ENCODE peak calls at places on chromosome 11, in five cellular contexts. L is lower leg skin, G is NB4, V is chondrocyte, Q is AG04450. T is an unnamed sample.

GRCh38 chr11:79902493-79902892 is 461.7 kb upstream of the TENM4 start:
- DNase-seq in L (no peak), G (no peak), V (no peak), Q (no peak), T (peak; percentile 76)

GRCh38 chr11:77036398-77036797 is 2.2 kb downstream of the B3GNT6 start:
- DNase-seq in L (no peak), G (no peak), V (no peak), Q (no peak), T (no peak)

GRCh38 chr11:84398017-84398626 is 1112.0 kb upstream of the CCDC90B start:
- DNase-seq in L (no peak), G (peak; percentile 26), V (no peak), Q (no peak), T (no peak)

GRCh38 chr11:34600339-34601084 is 20.4 kb upstream of the EHF start:
- DNase-seq in L (no peak), G (no peak), V (no peak), Q (no peak), T (no peak)

GRCh38 chr11:120198403-120198786 is 12.4 kb upstream of the OAF start:
- DNase-seq in L (no peak), G (no peak), V (peak; percentile 21), Q (no peak), T (no peak)

GRCh38 chr11:15199693-15200092 is 85.0 kb downstream of the INSC start:
- DNase-seq in L (no peak), G (no peak), V (no peak), Q (no peak), T (no peak)

GRCh38 chr11:37718431-37718999 is 1120.5 kb upstream of the RAG2 start:
- DNase-seq in L (no peak), G (no peak), V (no peak), Q (no peak), T (no peak)

GRCh38 chr11:116225236-116225635 is 547.6 kb downstream of the BUD13 start:
- DNase-seq in L (no peak), G (no peak), V (no peak), Q (no peak), T (no peak)

GRCh38 chr11:81596709-81597108 is 1137.0 kb downstream of the FAM181B start:
- DNase-seq in L (no peak), G (no peak), V (no peak), Q (no peak), T (no peak)

GRCh38 chr11:134984421-134984820 is 572.4 kb upstream of the B3GAT1 start:
- DNase-seq in L (peak; percentile 58), G (no peak), V (no peak), Q (no peak), T (no peak)

GRCh38 chr11:69000391-69000790 is 12.7 kb downstream of the MRGPRF start:
- DNase-seq in L (peak; percentile 78), G (no peak), V (no peak), Q (no peak), T (no peak)

GRCh38 chr11:118152552-118153471 is at the start of gene SCN4B:
- DNase-seq in L (no peak), G (peak; percentile 55), V (no peak), Q (peak; percentile 6), T (no peak)

GRCh38 chr11:69576069-69576782 is 64.7 kb upstream of the CCND1 start:
- DNase-seq in L (peak; percentile 84), G (peak; percentile 85), V (no peak), Q (no peak), T (no peak)

GRCh38 chr11:128394436-128395089 is 192.8 kb downstream of the ETS1 start:
- DNase-seq in L (no peak), G (no peak), V (no peak), Q (no peak), T (no peak)

GRCh38 chr11:74338963-74339362 is 27.5 kb upstream of the P4HA3 start:
- DNase-seq in L (no peak), G (no peak), V (no peak), Q (no peak), T (no peak)

GRCh38 chr11:27618591-27618990 is 81.7 kb downstream of the BDNF start:
- DNase-seq in L (no peak), G (peak; percentile 35), V (no peak), Q (no peak), T (no peak)

GRCh38 chr11:134464196-134464595 is 52.2 kb upstream of the B3GAT1 start:
- DNase-seq in L (no peak), G (no peak), V (no peak), Q (no peak), T (no peak)

GRCh38 chr11:118074785-118075184 is 2.1 kb upstream of the TMPRSS4 start:
- DNase-seq in L (no peak), G (no peak), V (no peak), Q (no peak), T (no peak)

GRCh38 chr11:130449996-130450419 is 1.6 kb downstream of the ADAMTS15 start:
- DNase-seq in L (peak; percentile 95), G (peak; percentile 38), V (no peak), Q (no peak), T (no peak)

GRCh38 chr11:96607890-96608558 is 218.2 kb downstream of the JRKL start:
- DNase-seq in L (no peak), G (peak; percentile 47), V (no peak), Q (no peak), T (peak; percentile 34)

GRCh38 chr11:69924308-69925161 is 105.3 kb upstream of the FGF3 start:
- DNase-seq in L (peak; percentile 56), G (no peak), V (no peak), Q (no peak), T (no peak)

GRCh38 chr11:133343951-133344350 is 188.3 kb downstream of the OPCML start:
- DNase-seq in L (no peak), G (peak; percentile 70), V (no peak), Q (no peak), T (no peak)

GRCh38 chr11:99277281-99277680 is 256.5 kb downstream of the CNTN5 start:
- DNase-seq in L (no peak), G (no peak), V (no peak), Q (no peak), T (no peak)

GRCh38 chr11:134583397-134583990 is 171.5 kb upstream of the B3GAT1 start:
- DNase-seq in L (no peak), G (peak; percentile 57), V (no peak), Q (no peak), T (no peak)

GRCh38 chr11:115819014-115819413 is 314.8 kb upstream of the CADM1 start:
- DNase-seq in L (no peak), G (no peak), V (no peak), Q (peak; percentile 46), T (no peak)

GRCh38 chr11:62443390-62444201 is 24.8 kb downstream of the SCGB1A1 start:
- DNase-seq in L (peak; percentile 93), G (no peak), V (no peak), Q (no peak), T (no peak)

GRCh38 chr11:125202362-125202880 is 37.9 kb downstream of the PKNOX2 start:
- DNase-seq in L (no peak), G (no peak), V (no peak), Q (no peak), T (no peak)

GRCh38 chr11:47314992-47315391 is 37.5 kb downstream of the MYBPC3 start:
- DNase-seq in L (peak; percentile 66), G (no peak), V (no peak), Q (no peak), T (no peak)

GRCh38 chr11:69004411-69005182 is 8.4 kb downstream of the MRGPRF start:
- DNase-seq in L (peak; percentile 77), G (no peak), V (peak; percentile 72), Q (no peak), T (no peak)

GRCh38 chr11:77019976-77020591 is 14.1 kb upstream of the B3GNT6 start:
- DNase-seq in L (no peak), G (no peak), V (no peak), Q (no peak), T (no peak)

GRCh38 chr11:128472128-128473110 is 114.9 kb downstream of the ETS1 start:
- DNase-seq in L (no peak), G (peak; percentile 71), V (no peak), Q (no peak), T (no peak)

GRCh38 chr11:133787379-133788103 is 57.8 kb downstream of the SPATA19 start:
- DNase-seq in L (peak; percentile 84), G (no peak), V (no peak), Q (no peak), T (no peak)

GRCh38 chr11:86274503-86274902 is 27.5 kb upstream of the HIKESHI start:
- DNase-seq in L (no peak), G (peak; percentile 31), V (no peak), Q (no peak), T (no peak)

GRCh38 chr11:12235945-12236743 is 125.8 kb downstream of the MICAL2 start:
- DNase-seq in L (no peak), G (peak; percentile 64), V (no peak), Q (peak; percentile 43), T (no peak)

GRCh38 chr11:6900327-6900999 is 8.2 kb upstream of the OR2D2 start:
- DNase-seq in L (no peak), G (no peak), V (no peak), Q (no peak), T (peak; percentile 11)
- TF ChIP-seq CTCF in L (no peak), G (no peak), V (peak; percentile 32), Q (no peak), T (no peak)

GRCh38 chr11:78094250-78094649 is 14.6 kb upstream of the NDUFC2 start:
- DNase-seq in L (no peak), G (no peak), V (no peak), Q (no peak), T (no peak)
- TF ChIP-seq CTCF in L (no peak), G (no peak), V (no peak), Q (no peak), T (no peak)

GRCh38 chr11:67400251-67400941 is 1.3 kb downstream of the PPP1CA start:
- DNase-seq in L (no peak), G (peak; percentile 58), V (no peak), Q (no peak), T (no peak)

GRCh38 chr11:67400942-67401494 is 640 bp downstream of the PPP1CA start:
- DNase-seq in L (no peak), G (no peak), V (no peak), Q (no peak), T (no peak)

GRCh38 chr11:67398661-67399563 is 2.7 kb downstream of the PPP1CA start:
- DNase-seq in L (no peak), G (no peak), V (no peak), Q (no peak), T (no peak)

GRCh38 chr11:67404515-67405195 is 772 bp downstream of the TBC1D10C start:
- DNase-seq in L (no peak), G (peak; percentile 63), V (no peak), Q (no peak), T (no peak)

GRCh38 chr11:67401495-67402191 is at the start of gene PPP1CA:
- DNase-seq in L (peak; percentile 97), G (peak; percentile 93), V (no peak), Q (peak; percentile 65), T (no peak)
- TF ChIP-seq CTCF in L (no peak), G (no peak), V (peak; percentile 77), Q (peak; percentile 7), T (no peak)

GRCh38 chr11:16817321-16817720 is 78.9 kb downstream of the C11orf58 start:
- DNase-seq in L (no peak), G (peak; percentile 44), V (no peak), Q (no peak), T (no peak)

GRCh38 chr11:16815047-16815767 is 76.8 kb downstream of the C11orf58 start:
- DNase-seq in L (peak; percentile 95), G (peak; percentile 25), V (no peak), Q (no peak), T (no peak)

GRCh38 chr11:16816358-16817270 is 78.2 kb downstream of the C11orf58 start:
- DNase-seq in L (no peak), G (no peak), V (no peak), Q (no peak), T (no peak)

GRCh38 chr11:16820324-16821092 is 82.1 kb downstream of the C11orf58 start:
- DNase-seq in L (peak; percentile 92), G (peak; percentile 77), V (no peak), Q (peak; percentile 29), T (peak; percentile 39)

GRCh38 chr11:16818284-16818683 is 79.8 kb downstream of the C11orf58 start:
- DNase-seq in L (no peak), G (no peak), V (no peak), Q (no peak), T (no peak)
- TF ChIP-seq CTCF in L (no peak), G (no peak), V (peak; percentile 22), Q (no peak), T (no peak)